ENCODE peak calls at places on chromosomes 2 and 18, in seven cellular contexts. P is GM13976, L is MM.1S, F is AG04450, K is fibroblast of lung, T is K562, S is endothelial cell of umbilical vein. G is an unnamed sample.

GRCh38 chr2:189267491-189267890 is 87.9 kb upstream of the COL5A2 start:
- DNase-seq in F (no peak), S (no peak), L (no peak), P (no peak), T (no peak), K (no peak), G (no peak)

GRCh38 chr18:56235061-56235772 is 403.2 kb downstream of the TXNL1 start:
- DNase-seq in K (no peak), F (no peak), T (no peak), P (no peak), L (peak), S (peak), G (no peak)

GRCh38 chr2:241771286-241772062 is 5.1 kb upstream of the GAL3ST2 start:
- DNase-seq in K (peak), L (no peak), T (peak), S (no peak), F (no peak), P (peak), G (peak)

GRCh38 chr2:79770926-79771325 is 258.1 kb downstream of the CTNNA2 start:
- DNase-seq in T (no peak), L (no peak), K (no peak), F (no peak), P (no peak), S (no peak), G (no peak)

GRCh38 chr18:76431437-76432273 is 63.4 kb downstream of the ZNF516 start:
- DNase-seq in K (no peak), T (peak), P (no peak), F (no peak), S (no peak), L (no peak), G (no peak)

GRCh38 chr2:212977149-212977548 is 174.3 kb downstream of the IKZF2 start:
- DNase-seq in L (no peak), P (no peak), S (no peak), F (no peak), T (no peak), K (no peak), G (no peak)

GRCh38 chr18:1149709-1150108 is 245.0 kb downstream of the ADCYAP1 start:
- DNase-seq in P (no peak), F (no peak), K (no peak), S (no peak), T (no peak), L (no peak), G (no peak)

GRCh38 chr18:76213996-76214395 is 281.0 kb downstream of the ZNF516 start:
- DNase-seq in K (no peak), T (no peak), L (peak), P (no peak), S (no peak), F (no peak), G (no peak)

GRCh38 chr18:51391731-51392130 is 194.2 kb upstream of the MEX3C start:
- DNase-seq in T (no peak), S (no peak), K (no peak), P (no peak), F (no peak), L (no peak), G (no peak)

DNA sequence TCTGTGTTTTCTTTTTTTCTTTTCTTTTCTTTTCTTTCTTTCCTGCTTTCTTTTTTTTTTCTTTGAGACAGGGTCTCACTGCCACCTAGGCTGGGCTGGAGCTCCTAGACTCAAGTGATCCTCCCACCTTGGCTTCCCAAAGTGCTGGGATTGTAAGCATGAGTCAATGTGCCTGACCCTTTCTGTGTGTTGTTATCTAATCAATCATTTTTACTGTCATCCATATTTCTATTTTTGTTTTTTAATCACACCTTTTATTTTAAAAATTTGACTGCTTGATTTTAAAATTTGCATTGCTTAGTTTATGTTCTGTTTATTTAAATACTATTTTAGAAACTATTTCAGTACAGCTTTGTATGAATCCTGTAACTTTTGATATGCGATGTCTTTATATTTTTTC is 19.2 kb downstream of the LCLAT1 start:
- DNase-seq in T (no peak), S (no peak), L (no peak), K (no peak), F (no peak), P (no peak), G (no peak)
- TF ChIP-seq CTCF in T (no peak), S (no peak), L (no peak), K (no peak), F (no peak), P (no peak), G (no peak)

DNA sequence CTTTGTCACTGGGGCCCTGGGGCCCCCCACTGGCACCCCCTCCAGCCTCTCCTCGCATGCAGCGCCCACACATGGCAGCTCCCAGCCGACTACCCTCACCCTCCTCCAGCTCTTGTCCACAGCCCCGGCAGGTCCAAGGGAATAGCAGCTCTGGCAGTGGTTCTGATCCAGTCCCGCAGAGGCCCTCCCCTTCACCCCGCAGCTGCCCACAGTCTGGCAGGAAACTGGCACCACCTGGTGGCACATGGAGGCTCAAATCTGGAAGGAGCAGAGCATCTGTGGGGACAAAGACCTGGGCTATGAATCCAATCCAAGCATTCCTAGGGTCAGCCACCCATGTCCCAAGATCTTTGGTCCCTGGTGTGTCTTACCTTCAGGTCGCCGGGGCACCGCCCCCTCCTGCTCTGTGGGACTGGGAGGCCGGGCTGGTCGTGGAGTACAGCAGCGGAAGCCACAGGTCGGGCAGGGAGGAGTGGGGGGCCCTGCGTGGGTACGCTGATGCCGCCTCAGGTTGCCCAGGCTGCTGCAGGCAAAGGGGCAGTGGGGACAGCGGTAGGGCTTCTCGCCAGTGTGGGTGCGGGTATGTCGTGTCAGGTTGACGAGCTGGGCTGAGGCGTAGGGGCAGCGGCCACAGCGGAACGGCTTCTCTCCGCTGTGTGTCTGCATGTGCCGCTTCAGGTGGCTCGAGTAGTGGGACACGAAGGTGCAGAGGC is 2.3 kb downstream of the ZNF513 start:
- DNase-seq in S (no peak), L (no peak), F (no peak), K (no peak), T (no peak), P (no peak), G (no peak)
- TF ChIP-seq CTCF in S (no peak), L (peak), F (peak), K (no peak), T (no peak), P (no peak), G (no peak)

GRCh38 chr2:50635824-50636223 is 396.1 kb downstream of the NRXN1 start:
- DNase-seq in F (no peak), K (no peak), L (no peak), P (no peak), S (no peak), T (no peak), G (no peak)
- TF ChIP-seq CTCF in F (no peak), K (no peak), L (no peak), P (no peak), S (no peak), T (no peak), G (no peak)

GRCh38 chr18:37457337-37457736 is 108.3 kb downstream of the CELF4 start:
- DNase-seq in F (no peak), K (no peak), P (no peak), L (no peak), S (no peak), T (no peak), G (no peak)
- TF ChIP-seq CTCF in F (no peak), K (no peak), P (no peak), L (no peak), S (no peak), T (no peak), G (no peak)

GRCh38 chr2:120176526-120176925 is 46.7 kb downstream of the TMEM185B start:
- DNase-seq in L (no peak), K (no peak), P (no peak), T (no peak), F (no peak), S (no peak), G (no peak)

GRCh38 chr2:120177973-120178372 is 45.2 kb downstream of the TMEM185B start:
- DNase-seq in F (no peak), L (peak), P (no peak), S (no peak), T (no peak), K (no peak), G (no peak)

GRCh38 chr2:120182019-120182560 is 41.1 kb downstream of the TMEM185B start:
- DNase-seq in P (no peak), L (no peak), S (no peak), K (no peak), T (peak), F (no peak), G (peak)

GRCh38 chr2:120177011-120177621 is 46.1 kb downstream of the TMEM185B start:
- DNase-seq in S (peak), P (peak), T (peak), K (no peak), F (no peak), L (peak), G (peak)

GRCh38 chr2:120180066-120180465 is 43.1 kb downstream of the TMEM185B start:
- DNase-seq in F (no peak), P (no peak), S (no peak), T (no peak), L (no peak), K (no peak), G (no peak)
- TF ChIP-seq CTCF in F (no peak), P (no peak), S (no peak), T (no peak), L (no peak), K (no peak), G (no peak)

GRCh38 chr2:149562304-149562703 is 25.3 kb downstream of the MMADHC start:
- DNase-seq in S (peak), K (peak), T (no peak), P (peak), F (no peak), L (peak), G (peak)
- TF ChIP-seq CTCF in S (no peak), K (no peak), T (no peak), P (no peak), F (no peak), L (no peak), G (no peak)

GRCh38 chr18:69883781-69884180 is 63.9 kb downstream of the CD226 start:
- DNase-seq in S (no peak), L (no peak), T (no peak), K (peak), F (no peak), P (no peak), G (no peak)

GRCh38 chr18:69885381-69885780 is 62.3 kb downstream of the CD226 start:
- DNase-seq in F (no peak), P (no peak), T (no peak), L (no peak), S (no peak), K (no peak), G (no peak)

GRCh38 chr18:69885841-69886531 is 61.7 kb downstream of the CD226 start:
- DNase-seq in L (no peak), P (peak), K (no peak), T (no peak), S (no peak), F (no peak), G (peak)

GRCh38 chr18:69880083-69880482 is 67.6 kb downstream of the CD226 start:
- DNase-seq in K (no peak), L (no peak), P (no peak), F (no peak), S (no peak), T (no peak), G (no peak)

GRCh38 chr18:69882965-69883668 is 64.6 kb downstream of the CD226 start:
- DNase-seq in P (no peak), S (no peak), F (no peak), L (no peak), T (no peak), K (no peak), G (no peak)
- TF ChIP-seq CTCF in P (no peak), S (no peak), F (no peak), L (no peak), T (no peak), K (no peak), G (no peak)

DNA sequence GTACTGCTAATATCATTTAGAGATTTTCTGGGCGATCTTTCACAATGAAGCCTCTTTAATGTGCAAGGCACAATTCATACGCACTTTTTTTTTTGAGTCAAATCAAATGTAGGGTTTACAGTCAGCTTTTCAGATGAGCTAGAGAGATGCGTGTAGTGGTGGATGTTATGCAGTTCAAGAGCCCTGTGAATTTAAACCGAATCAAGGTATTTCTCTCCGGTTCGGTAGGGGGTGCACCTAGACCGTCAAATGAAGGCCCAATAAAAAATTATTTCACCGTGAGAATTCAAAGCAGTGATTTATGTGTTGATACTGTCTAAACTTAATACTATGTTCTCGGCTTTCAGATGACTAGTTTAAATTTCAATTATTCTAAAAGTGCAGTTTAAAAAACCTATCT is 1.1 kb downstream of the PTH2R start:
- DNase-seq in T (peak), S (peak), P (peak), F (no peak), K (peak), L (no peak), G (peak)
- TF ChIP-seq CTCF in T (peak), S (no peak), P (peak), F (peak), K (no peak), L (no peak), G (no peak)

G was measured in GM20000.